ENCODE peak calls at places on chromosomes 7 and 10, in seven cellular contexts. P, V, A, B, K, Q and Z are unnamed samples.

GRCh38 chr10:3889961-3890522 is 105.0 kb upstream of the KLF6 start:
- DNase-seq in B (no peak), Q (peak), P (no peak), K (no peak), V (no peak), A (no peak), Z (no peak)

GRCh38 chr7:22572292-22572691 is 72.3 kb upstream of the STEAP1B start:
- DNase-seq in V (no peak), Q (no peak), P (no peak), A (no peak), K (no peak), B (no peak), Z (no peak)

GRCh38 chr10:48572414-48572813 is 32.5 kb downstream of the ARHGAP22 start:
- DNase-seq in P (peak), A (no peak), Q (peak), K (no peak), V (no peak), B (no peak), Z (no peak)

GRCh38 chr7:1325246-1325645 is 92.6 kb downstream of the UNCX start:
- DNase-seq in V (no peak), P (no peak), A (no peak), B (no peak), Q (no peak), K (no peak), Z (no peak)

GRCh38 chr7:82945056-82945455 is 217.6 kb downstream of the PCLO start:
- DNase-seq in V (no peak), B (no peak), A (no peak), P (no peak), K (no peak), Q (no peak), Z (no peak)

GRCh38 chr7:78437118-78437517 is 638.5 kb downstream of the PHTF2 start:
- DNase-seq in Q (peak), P (peak), V (no peak), K (no peak), A (no peak), B (no peak), Z (no peak)

GRCh38 chr7:35816514-35816913 is 15.7 kb downstream of the SEPTIN7 start:
- DNase-seq in V (no peak), A (no peak), K (no peak), B (no peak), Q (no peak), P (no peak), Z (no peak)

GRCh38 chr7:74094224-74095095 is 10.9 kb downstream of the LIMK1 start:
- DNase-seq in A (peak), Q (peak), B (no peak), K (peak), P (peak), V (peak), Z (peak)

GRCh38 chr10:86258488-86258887 is 108.1 kb downstream of the GRID1 start:
- DNase-seq in Q (no peak), K (no peak), B (no peak), V (no peak), A (peak), P (no peak), Z (no peak)

GRCh38 chr7:155203059-155203881 is 94.4 kb upstream of the INSIG1 start:
- DNase-seq in P (no peak), K (no peak), Q (no peak), A (no peak), B (no peak), V (no peak), Z (no peak)

GRCh38 chr7:123502216-123502615 is 32.2 kb downstream of the IQUB start:
- DNase-seq in B (no peak), K (no peak), Q (no peak), P (no peak), V (no peak), A (no peak), Z (no peak)

GRCh38 chr7:46752881-46753366 is 829.0 kb downstream of the TNS3 start:
- DNase-seq in P (peak), B (no peak), A (no peak), Q (peak), V (no peak), K (no peak), Z (no peak)

GRCh38 chr10:5508161-5508604 is 8.8 kb upstream of the CALML5 start:
- DNase-seq in K (no peak), A (no peak), B (no peak), P (no peak), Q (no peak), V (no peak), Z (no peak)

GRCh38 chr7:131424219-131424822 is 96.6 kb downstream of the MKLN1 start:
- DNase-seq in B (no peak), Q (peak), K (no peak), A (no peak), P (peak), V (no peak), Z (no peak)

GRCh38 chr10:122164028-122164601 is 107.0 kb upstream of the BTBD16 start:
- DNase-seq in P (no peak), V (no peak), A (peak), Q (no peak), K (no peak), B (no peak), Z (no peak)

GRCh38 chr10:63498665-63499064 is 22.5 kb upstream of the REEP3 start:
- DNase-seq in B (no peak), A (no peak), K (no peak), V (no peak), P (no peak), Q (peak), Z (no peak)